ENCODE peak calls at places on chromosomes 2 and 18, in four cellular contexts. One of them, this sample, is unnamed.

GRCh38 chr2:74222300-74222650 is 23.9 kb downstream of the MTHFD2 start:
- DNase-seq in HCT116: no peak
- DNase-seq in fibroblast of mammary gland: no peak
- DNase-seq in breast epithelium: no peak
- DNase-seq in this sample: no peak

GRCh38 chr2:44931177-44931795 is 10.2 kb upstream of the SIX3 start:
- DNase-seq in breast epithelium: no peak
- DNase-seq in HCT116: no peak
- DNase-seq in fibroblast of mammary gland: no peak
- DNase-seq in this sample: no peak

GRCh38 chr2:33354981-33355380 is 121.5 kb upstream of the RASGRP3 start:
- DNase-seq in fibroblast of mammary gland: peak
- DNase-seq in HCT116: no peak
- DNase-seq in breast epithelium: no peak
- DNase-seq in this sample: no peak

GRCh38 chr18:8084160-8084559 is 517.0 kb downstream of the PTPRM start:
- DNase-seq in fibroblast of mammary gland: peak
- DNase-seq in HCT116: peak
- DNase-seq in breast epithelium: no peak
- DNase-seq in this sample: no peak

GRCh38 chr18:73741946-73742345 is 405.7 kb downstream of the FBXO15 start:
- DNase-seq in fibroblast of mammary gland: peak
- DNase-seq in breast epithelium: no peak
- DNase-seq in HCT116: no peak
- DNase-seq in this sample: no peak

GRCh38 chr2:48126180-48126579 is 219.9 kb upstream of the FBXO11 start:
- DNase-seq in fibroblast of mammary gland: peak
- DNase-seq in HCT116: no peak
- DNase-seq in breast epithelium: no peak
- DNase-seq in this sample: no peak

GRCh38 chr2:11938196-11938595 is 191.8 kb downstream of the LPIN1 start:
- DNase-seq in HCT116: no peak
- DNase-seq in fibroblast of mammary gland: peak
- DNase-seq in breast epithelium: no peak
- DNase-seq in this sample: no peak

GRCh38 chr18:44714376-44714775 is 33.7 kb downstream of the SETBP1 start:
- DNase-seq in HCT116: no peak
- DNase-seq in breast epithelium: no peak
- DNase-seq in fibroblast of mammary gland: no peak
- DNase-seq in this sample: no peak

GRCh38 chr2:177900091-177900490 is 172.5 kb downstream of the PDE11A start:
- DNase-seq in breast epithelium: no peak
- DNase-seq in fibroblast of mammary gland: no peak
- DNase-seq in HCT116: no peak
- DNase-seq in this sample: no peak

GRCh38 chr18:74806700-74807416 is 209.2 kb downstream of the ZNF407 start:
- DNase-seq in fibroblast of mammary gland: peak
- DNase-seq in HCT116: peak
- DNase-seq in breast epithelium: no peak
- DNase-seq in this sample: peak

GRCh38 chr2:11292464-11293255 is 51.8 kb downstream of the ROCK2 start:
- DNase-seq in breast epithelium: no peak
- DNase-seq in fibroblast of mammary gland: peak
- DNase-seq in HCT116: no peak
- DNase-seq in this sample: no peak

GRCh38 chr2:30463535-30463934 is 16.5 kb downstream of the LCLAT1 start:
- DNase-seq in fibroblast of mammary gland: no peak
- DNase-seq in breast epithelium: no peak
- DNase-seq in HCT116: no peak
- DNase-seq in this sample: no peak

GRCh38 chr2:150981826-150982225 is 279.8 kb downstream of the RBM43 start:
- DNase-seq in fibroblast of mammary gland: peak
- DNase-seq in HCT116: no peak
- DNase-seq in breast epithelium: no peak
- DNase-seq in this sample: no peak

GRCh38 chr2:8030694-8031303 is 651.1 kb upstream of the ID2 start:
- DNase-seq in breast epithelium: no peak
- DNase-seq in fibroblast of mammary gland: no peak
- DNase-seq in HCT116: no peak
- DNase-seq in this sample: no peak

GRCh38 chr2:128736689-128737545 is 418.2 kb upstream of the HS6ST1 start:
- DNase-seq in HCT116: peak
- DNase-seq in fibroblast of mammary gland: peak
- DNase-seq in breast epithelium: peak
- DNase-seq in this sample: peak

GRCh38 chr18:78228974-78229373 is 750.6 kb upstream of the SALL3 start:
- DNase-seq in breast epithelium: no peak
- DNase-seq in fibroblast of mammary gland: no peak
- DNase-seq in HCT116: no peak
- DNase-seq in this sample: no peak

GRCh38 chr18:27184115-27185024 is 738 bp downstream of the CHST9 start:
- DNase-seq in HCT116: no peak
- DNase-seq in breast epithelium: no peak
- DNase-seq in fibroblast of mammary gland: no peak
- DNase-seq in this sample: no peak

GRCh38 chr2:157559061-157559460 is 69.6 kb downstream of the ACVR1C start:
- DNase-seq in HCT116: no peak
- DNase-seq in fibroblast of mammary gland: peak
- DNase-seq in breast epithelium: no peak
- DNase-seq in this sample: no peak

DNA sequence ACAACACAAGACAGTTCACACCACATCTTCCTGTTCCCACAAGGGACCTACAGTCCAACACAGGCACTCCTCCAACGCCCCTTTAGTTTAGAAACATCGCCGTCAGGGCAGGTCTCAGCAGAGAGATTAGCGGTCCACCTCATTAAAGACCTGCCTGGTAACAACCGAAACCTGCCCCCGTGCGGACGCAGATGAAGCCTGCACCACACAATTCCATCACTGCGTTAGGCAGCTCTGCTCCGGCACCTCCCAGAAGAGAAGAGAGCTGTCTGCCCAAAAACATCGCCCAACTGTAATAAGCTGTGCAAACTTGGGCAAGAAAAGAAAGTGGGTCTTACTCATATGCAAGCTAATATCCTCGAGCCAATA is 32.7 kb downstream of the ZNF516 start:
- DNase-seq in fibroblast of mammary gland: peak
- DNase-seq in breast epithelium: no peak
- DNase-seq in HCT116: no peak
- DNase-seq in this sample: no peak
- TF ChIP-seq CTCF in fibroblast of mammary gland: no peak
- TF ChIP-seq CTCF in breast epithelium: no peak
- TF ChIP-seq CTCF in HCT116: no peak
- TF ChIP-seq CTCF in this sample: no peak

GRCh38 chr18:46622999-46623398 is 34.0 kb downstream of the LOXHD1 start:
- DNase-seq in breast epithelium: no peak
- DNase-seq in fibroblast of mammary gland: peak
- DNase-seq in HCT116: no peak
- DNase-seq in this sample: no peak
- TF ChIP-seq CTCF in breast epithelium: no peak
- TF ChIP-seq CTCF in fibroblast of mammary gland: peak
- TF ChIP-seq CTCF in HCT116: no peak
- TF ChIP-seq CTCF in this sample: no peak

GRCh38 chr18:22332590-22332989 is 85.1 kb downstream of the CTAGE1 start:
- DNase-seq in fibroblast of mammary gland: no peak
- DNase-seq in HCT116: no peak
- DNase-seq in breast epithelium: no peak
- DNase-seq in this sample: no peak
- TF ChIP-seq CTCF in fibroblast of mammary gland: peak
- TF ChIP-seq CTCF in HCT116: peak
- TF ChIP-seq CTCF in breast epithelium: no peak
- TF ChIP-seq CTCF in this sample: no peak

DNA sequence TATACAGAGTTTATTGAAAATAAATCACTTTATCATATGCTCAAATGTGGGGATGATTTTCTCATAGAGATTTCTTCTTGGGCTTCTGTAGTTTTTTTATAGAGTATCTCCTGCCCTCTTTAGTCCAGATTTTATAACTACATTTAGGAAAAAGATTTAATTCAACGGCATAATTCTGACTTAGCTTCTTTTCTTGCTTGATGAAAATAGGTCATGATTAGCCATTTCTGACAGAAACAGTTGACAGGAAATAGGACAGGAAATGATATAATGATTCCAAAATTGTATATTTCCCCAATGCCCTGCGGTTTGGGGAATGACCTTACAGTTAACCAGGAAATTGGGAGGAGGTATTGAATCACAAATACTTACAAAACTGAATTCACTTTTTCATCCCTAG is 1531.9 kb upstream of the ACVR2A start:
- DNase-seq in HCT116: no peak
- DNase-seq in fibroblast of mammary gland: peak
- DNase-seq in breast epithelium: no peak
- DNase-seq in this sample: no peak
- TF ChIP-seq CTCF in HCT116: no peak
- TF ChIP-seq CTCF in fibroblast of mammary gland: peak
- TF ChIP-seq CTCF in breast epithelium: no peak
- TF ChIP-seq CTCF in this sample: peak

DNA sequence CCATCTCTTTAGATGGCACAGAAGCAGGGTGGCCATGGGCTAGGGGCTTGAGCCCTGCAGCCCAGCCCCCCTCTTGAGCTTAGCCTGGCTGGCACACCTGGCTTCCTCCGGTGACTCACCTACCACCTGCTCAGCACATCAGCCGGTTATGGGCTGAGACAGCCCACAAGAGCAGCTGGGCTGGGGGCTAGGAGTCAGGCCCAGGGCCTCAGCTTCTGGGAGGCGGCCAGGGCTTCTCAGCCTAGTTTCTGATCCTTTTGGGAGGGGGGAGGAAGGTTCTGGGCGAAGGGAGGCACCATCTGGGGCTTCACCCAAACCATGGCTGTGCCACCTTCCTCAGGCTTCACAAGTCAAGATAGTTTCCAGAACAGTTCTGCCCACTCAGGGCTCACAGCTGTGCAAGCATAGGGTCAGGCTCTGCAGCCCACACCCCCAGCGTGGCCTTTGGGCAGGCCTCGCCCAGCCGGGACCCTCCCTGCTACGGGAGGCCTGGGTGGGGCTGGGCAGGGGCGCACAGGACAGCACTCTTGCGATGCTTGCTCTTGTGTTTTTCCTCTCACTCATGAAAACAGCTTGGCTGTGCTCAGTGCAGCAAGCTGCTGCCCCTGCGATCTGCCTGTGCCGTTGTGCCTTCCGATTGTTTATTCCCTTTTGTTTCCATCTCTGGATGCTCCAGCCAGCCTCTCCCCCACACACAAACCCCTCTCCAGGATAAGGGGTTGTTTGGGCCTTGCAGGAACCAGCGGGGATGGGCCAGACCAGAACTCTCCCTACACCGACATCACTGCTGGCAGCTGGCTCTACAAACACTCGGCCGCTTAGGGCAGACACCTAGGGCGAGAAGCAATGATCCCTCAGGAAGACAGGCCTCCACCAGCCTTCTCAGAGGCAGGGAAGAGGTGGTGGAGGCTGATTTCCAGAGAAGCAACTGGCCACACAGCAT is 26.1 kb upstream of the SEMA4C start:
- DNase-seq in HCT116: no peak
- DNase-seq in breast epithelium: no peak
- DNase-seq in fibroblast of mammary gland: no peak
- DNase-seq in this sample: no peak
- TF ChIP-seq CTCF in HCT116: no peak
- TF ChIP-seq CTCF in breast epithelium: no peak
- TF ChIP-seq CTCF in fibroblast of mammary gland: no peak
- TF ChIP-seq CTCF in this sample: no peak

DNA sequence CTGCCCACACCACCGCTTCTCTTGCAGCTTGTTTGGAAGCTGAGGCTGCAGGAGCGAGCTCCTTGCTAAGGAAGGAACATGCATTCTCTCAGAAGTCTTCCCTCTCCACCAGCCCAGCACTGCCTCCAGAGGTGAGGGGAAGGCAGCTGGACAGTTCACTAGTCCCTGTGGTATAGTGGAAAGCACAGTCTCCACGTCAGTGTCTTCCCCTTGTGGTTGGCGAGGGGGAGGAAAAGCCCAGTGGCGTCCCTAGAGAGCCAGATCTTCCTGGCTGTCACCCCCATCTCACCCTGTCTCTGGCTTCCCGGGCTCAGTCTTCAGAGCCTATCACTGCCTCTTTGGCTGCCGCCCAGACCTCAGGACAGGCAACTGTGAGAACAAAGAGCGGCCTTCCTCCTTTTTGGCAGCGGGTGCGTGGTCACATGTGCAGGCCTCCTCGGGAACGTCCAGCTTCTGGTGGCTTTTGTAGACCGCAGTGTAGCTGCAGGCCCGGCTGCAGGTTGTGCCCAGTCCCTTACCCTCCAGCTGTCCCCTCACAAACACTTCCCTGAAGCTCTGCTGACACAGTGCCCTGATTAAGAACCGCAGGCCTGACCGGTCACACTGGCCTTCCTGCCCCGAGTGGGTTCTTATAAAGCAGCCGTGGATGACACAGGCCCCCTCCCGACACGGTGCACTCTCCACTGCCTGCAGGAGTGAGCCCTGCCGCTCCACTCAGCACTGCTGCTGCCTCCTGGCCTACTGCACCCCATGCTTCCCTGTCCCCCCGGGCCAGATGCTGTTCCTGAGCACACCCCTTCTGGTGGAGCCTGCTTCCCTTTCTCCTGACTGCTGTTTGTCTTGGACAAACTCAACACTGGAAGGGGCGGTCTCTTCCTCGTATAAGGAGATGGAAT is 90.9 kb downstream of the RNF144A start:
- DNase-seq in HCT116: no peak
- DNase-seq in breast epithelium: peak
- DNase-seq in fibroblast of mammary gland: peak
- DNase-seq in this sample: peak
- TF ChIP-seq CTCF in HCT116: no peak
- TF ChIP-seq CTCF in breast epithelium: peak
- TF ChIP-seq CTCF in fibroblast of mammary gland: peak
- TF ChIP-seq CTCF in this sample: peak

This sample was measured in AG09319.